ENCODE peak calls at places on chromosomes 7 and 10, in nine cellular contexts. Y is CD4-positive, CD25-positive, alpha-beta regulatory T cell; U is T-helper 1 cell; E is amniotic stem cell; S is amniotic epithelial cell; Q is ELR; N is GM04504; L is germinal center; P is NCI-H345. O is an unnamed sample.

GRCh38 chr7:33781796-33782195 is 123.5 kb upstream of the BMPER start:
- DNase-seq in E (no peak), P (no peak), U (no peak), N (no peak), Y (no peak), L (no peak), Q (no peak), S (no peak), O (no peak)

GRCh38 chr10:14601872-14602725 is 172.6 kb downstream of the FAM107B start:
- DNase-seq in Q (peak), Y (peak), E (no peak), P (no peak), U (peak), L (peak), S (peak), N (peak), O (peak)

GRCh38 chr10:64867501-64867962 is 1346.3 kb downstream of the REEP3 start:
- DNase-seq in P (no peak), E (no peak), U (no peak), Q (no peak), Y (no peak), L (no peak), S (no peak), N (no peak), O (no peak)

GRCh38 chr7:8128457-8129322 is 133.3 kb downstream of the ICA1 start:
- DNase-seq in P (no peak), Y (no peak), Q (no peak), E (no peak), N (no peak), L (no peak), S (no peak), U (no peak), O (no peak)

GRCh38 chr7:74320645-74321178 is 31.5 kb downstream of the CLIP2 start:
- DNase-seq in P (no peak), Y (no peak), E (no peak), S (no peak), N (no peak), Q (no peak), U (no peak), L (no peak), O (no peak)

GRCh38 chr10:48406204-48406603 is 99.7 kb downstream of the MAPK8 start:
- DNase-seq in Y (no peak), L (no peak), N (no peak), P (no peak), Q (peak), E (no peak), U (no peak), S (peak), O (peak)

GRCh38 chr7:42605800-42606199 is 306.1 kb downstream of the C7orf25 start:
- DNase-seq in E (no peak), U (no peak), Q (peak), L (no peak), S (peak), P (no peak), N (no peak), Y (no peak), O (peak)

GRCh38 chr7:140610204-140611165 is 30.1 kb downstream of the DENND2A start:
- DNase-seq in Y (no peak), Q (peak), L (no peak), S (no peak), E (no peak), N (no peak), U (no peak), P (no peak), O (peak)

GRCh38 chr7:129401968-129402860 is 32.0 kb upstream of the STRIP2 start:
- DNase-seq in S (no peak), N (no peak), L (no peak), E (no peak), P (no peak), Q (peak), Y (no peak), U (no peak), O (peak)

GRCh38 chr10:125101049-125101448 is 59.3 kb downstream of the CTBP2 start:
- DNase-seq in Q (no peak), Y (no peak), E (no peak), N (no peak), U (no peak), P (no peak), S (no peak), L (no peak), O (no peak)

GRCh38 chr7:73717991-73718405 is 1.5 kb downstream of the STX1A start:
- DNase-seq in Q (peak), E (peak), Y (peak), P (no peak), N (peak), L (no peak), S (peak), U (no peak), O (peak)

GRCh38 chr7:85508642-85509429 is 322.0 kb upstream of the SEMA3D start:
- DNase-seq in S (peak), N (peak), Q (peak), U (no peak), L (no peak), P (no peak), Y (no peak), E (peak), O (peak)

GRCh38 chr10:107831772-107832171 is 667.3 kb upstream of the SORCS1 start:
- DNase-seq in U (no peak), Y (no peak), E (no peak), S (no peak), N (no peak), P (no peak), Q (no peak), L (no peak), O (no peak)

GRCh38 chr10:127228195-127228785 is 31.9 kb upstream of the INSYN2A start:
- DNase-seq in P (no peak), L (no peak), S (peak), U (no peak), Y (no peak), E (no peak), Q (no peak), N (no peak), O (no peak)

GRCh38 chr7:7639847-7640220 is 718 bp upstream of the UMAD1 start:
- DNase-seq in Y (peak), Q (peak), P (no peak), E (no peak), S (peak), N (no peak), L (peak), U (no peak), O (peak)

GRCh38 chr10:4396401-4397283 is 429.4 kb upstream of the AKR1E2 start:
- DNase-seq in S (no peak), L (no peak), P (no peak), Q (no peak), E (no peak), U (no peak), Y (no peak), N (no peak), O (no peak)

GRCh38 chr7:28329616-28330373 is 82.5 kb upstream of the CREB5 start:
- DNase-seq in S (no peak), Y (peak), Q (peak), E (no peak), P (peak), L (no peak), U (no peak), N (no peak), O (peak)

GRCh38 chr7:82677493-82677892 is 233.9 kb upstream of the CACNA2D1 start:
- DNase-seq in P (no peak), U (no peak), L (no peak), E (no peak), S (no peak), Q (peak), Y (peak), N (no peak), O (peak)